ENCODE peak calls at places on chromosome 4, in four cellular contexts. C, X, B and T are unnamed samples.

GRCh38 chr4:110510955-110511544 is 35.1 kb downstream of the ENPEP start:
- DNase-seq in B (peak; percentile 11), C (peak; percentile 37), X (peak; percentile 59), T (peak; percentile 39)

GRCh38 chr4:7699040-7699439 is 240.6 kb downstream of the AFAP1 start:
- DNase-seq in B (no peak), X (no peak), C (no peak), T (no peak)

GRCh38 chr4:101252721-101253120 is 94.6 kb downstream of the PPP3CA start:
- DNase-seq in B (no peak), C (no peak), X (no peak), T (no peak)

GRCh38 chr4:124807421-124807820 is 94.9 kb upstream of the ANKRD50 start:
- DNase-seq in X (no peak), C (no peak), B (no peak), T (no peak)

GRCh38 chr4:112327950-112328349 is 30.8 kb downstream of the ALPK1 start:
- DNase-seq in C (peak; percentile 20), B (no peak), X (peak; percentile 8), T (peak; percentile 38)

GRCh38 chr4:8148785-8149435 is 9.7 kb downstream of the ABLIM2 start:
- DNase-seq in B (no peak), C (no peak), X (no peak), T (no peak)

GRCh38 chr4:73816814-73817213 is 19.7 kb upstream of the CXCL6 start:
- DNase-seq in C (no peak), B (no peak), X (no peak), T (no peak)

GRCh38 chr4:113961322-113961698 is 18.1 kb downstream of the ARSJ start:
- DNase-seq in X (no peak), B (peak; percentile 10), C (no peak), T (no peak)

GRCh38 chr4:47703964-47704363 is 133.9 kb downstream of the CORIN start:
- DNase-seq in X (no peak), B (no peak), C (no peak), T (no peak)

GRCh38 chr4:78647272-78647671 is 95.7 kb downstream of the ANXA3 start:
- DNase-seq in X (no peak), C (no peak), B (no peak), T (no peak)

GRCh38 chr4:78648639-78649363 is 97.2 kb downstream of the ANXA3 start:
- DNase-seq in C (no peak), X (no peak), B (no peak), T (no peak)

GRCh38 chr4:78644744-78645330 is 93.3 kb downstream of the ANXA3 start:
- DNase-seq in C (peak; percentile 73), B (peak; percentile 68), X (peak; percentile 72), T (peak; percentile 51)

GRCh38 chr4:78644063-78644691 is 92.6 kb downstream of the ANXA3 start:
- DNase-seq in C (no peak), X (no peak), B (no peak), T (no peak)

GRCh38 chr4:78645853-78646757 is 94.5 kb downstream of the ANXA3 start:
- DNase-seq in X (peak; percentile 22), B (peak; percentile 21), C (no peak), T (peak; percentile 36)
- TF ChIP-seq BHLHE40 in X (no peak), B (no peak), C (no peak), T (no peak)

DNA sequence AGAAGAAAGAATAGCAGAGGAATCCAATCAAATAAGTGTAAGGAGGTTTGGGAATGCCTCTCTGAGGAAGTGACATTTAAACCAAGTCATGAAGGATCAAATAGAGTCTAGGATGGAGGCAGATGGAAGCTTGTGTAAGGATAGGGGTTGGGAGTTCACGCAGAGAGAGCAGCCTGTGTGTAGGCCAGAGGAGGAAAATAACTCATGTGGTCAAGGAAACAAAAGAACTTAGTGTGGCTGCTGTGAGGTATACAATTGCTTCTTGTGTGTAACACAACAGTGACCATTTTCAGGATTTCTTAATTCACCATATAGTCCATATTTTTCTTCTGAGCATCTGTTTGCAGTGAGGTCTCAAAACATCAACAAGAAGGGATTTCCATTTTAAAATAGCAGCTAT is 77.6 kb upstream of the PACRGL start:
- DNase-seq in X (no peak), B (no peak), C (no peak), T (no peak)
- TF ChIP-seq BHLHE40 in X (no peak), B (no peak), C (no peak), T (no peak)

DNA sequence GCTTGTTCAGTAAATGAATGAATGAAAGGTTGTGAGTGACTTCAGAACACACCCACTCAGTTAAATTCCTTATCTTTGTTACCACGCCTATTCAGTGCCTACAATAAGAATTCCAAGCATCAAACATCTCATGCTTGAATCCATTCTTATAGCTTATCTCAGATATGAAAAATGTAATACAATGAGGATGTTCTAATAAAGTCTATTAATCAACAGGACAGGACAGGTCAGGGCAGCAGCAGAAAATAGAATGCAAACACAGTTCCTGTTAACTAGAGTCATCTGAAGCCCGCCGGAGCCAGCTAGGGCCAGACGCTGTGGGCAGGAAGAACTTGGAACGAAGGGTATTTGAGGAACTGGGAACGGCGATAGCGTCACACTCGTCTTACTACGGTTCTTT is 48.5 kb downstream of the SEL1L3 start:
- DNase-seq in C (no peak), B (peak; percentile 17), X (no peak), T (no peak)
- TF ChIP-seq BHLHE40 in C (no peak), B (no peak), X (no peak), T (no peak)

GRCh38 chr4:150176559-150176958 is 98.3 kb downstream of the DCLK2 start:
- DNase-seq in B (no peak), C (no peak), X (no peak), T (no peak)
- TF ChIP-seq BHLHE40 in B (no peak), C (no peak), X (no peak), T (no peak)

GRCh38 chr4:39166670-39167069 is 15.7 kb upstream of the WDR19 start:
- DNase-seq in B (no peak), C (no peak), X (no peak), T (no peak)

GRCh38 chr4:39166177-39166576 is 16.2 kb upstream of the WDR19 start:
- DNase-seq in C (no peak), X (no peak), B (no peak), T (no peak)

DNA sequence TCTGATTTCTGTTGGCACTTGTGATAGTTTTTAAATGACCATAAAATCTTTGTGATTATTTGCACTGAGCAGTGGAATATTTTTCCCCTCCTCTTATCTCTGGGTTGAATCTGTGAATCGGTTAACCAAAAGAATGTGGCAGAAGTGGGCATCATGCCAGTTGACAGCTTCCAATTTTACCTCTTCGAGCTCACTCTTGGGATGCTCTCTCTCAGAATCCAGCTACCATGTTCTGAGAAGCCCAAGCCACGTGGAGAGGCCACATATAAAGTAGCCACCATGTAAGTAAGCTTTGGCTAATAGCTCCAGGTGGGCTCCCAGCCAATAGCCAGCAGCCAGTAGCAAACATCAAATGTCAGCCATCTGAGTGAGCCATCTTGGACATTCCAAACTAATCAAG is 12.9 kb upstream of the WDR19 start:
- DNase-seq in B (no peak), C (no peak), X (no peak), T (no peak)
- TF ChIP-seq BHLHE40 in B (no peak), C (no peak), X (no peak), T (no peak)

DNA sequence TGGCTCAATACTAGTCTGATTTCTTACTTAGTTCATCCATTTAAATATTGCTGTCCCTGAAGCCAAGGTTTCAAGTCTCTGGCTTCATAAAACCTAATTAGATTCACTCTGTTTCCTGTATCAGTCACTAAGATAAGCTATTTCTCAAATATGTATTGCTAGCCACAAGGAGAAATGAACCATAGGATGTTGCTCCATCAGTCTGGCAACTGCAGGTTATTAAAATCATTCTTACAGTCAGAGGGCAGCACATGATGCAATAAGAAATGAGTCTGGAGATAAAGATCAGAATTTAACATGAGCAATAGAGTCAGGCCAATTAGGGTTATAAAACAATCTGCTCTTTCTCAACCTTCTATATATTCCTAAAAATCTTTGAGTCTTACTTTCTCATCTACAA is 7.2 kb downstream of the PRKG2 start:
- DNase-seq in X (no peak), C (no peak), B (no peak), T (no peak)
- TF ChIP-seq BHLHE40 in X (no peak), C (no peak), B (no peak), T (no peak)